ENCODE peak calls at places on chromosomes 6 and 20, in nine cellular contexts. C is transverse colon, Y is breast epithelium, S is HepG2, W is GM23338, E is stomach, M is HL-60, X is suprapubic skin, K is prostate gland. R is an unnamed sample.

GRCh38 chr6:152648090-152648489 is 10.9 kb upstream of the SYNE1 start:
- DNase-seq in M (no peak), W (no peak), Y (no peak), X (no peak), C (no peak), S (no peak), E (no peak), K (no peak), R (no peak)

GRCh38 chr20:16106191-16106849 is 466.9 kb downstream of the KIF16B start:
- DNase-seq in W (no peak), X (no peak), M (no peak), E (no peak), C (no peak), Y (no peak), S (peak; percentile 27), K (no peak), R (no peak)

GRCh38 chr6:14151773-14152172 is 34.2 kb downstream of the CD83 start:
- DNase-seq in E (no peak), C (no peak), X (no peak), W (no peak), S (no peak), K (no peak), M (no peak), Y (no peak), R (no peak)

GRCh38 chr20:33947709-33948295 is 45.9 kb upstream of the RALY start:
- DNase-seq in E (no peak), S (peak; percentile 83), C (peak; percentile 38), K (no peak), Y (no peak), W (peak; percentile 95), M (peak; percentile 89), X (no peak), R (no peak)

GRCh38 chr6:30044630-30045029 is 16.4 kb upstream of the POLR1H start:
- DNase-seq in E (no peak), S (no peak), W (no peak), M (no peak), C (no peak), Y (no peak), K (no peak), X (no peak), R (no peak)

GRCh38 chr6:148835920-148836441 is 89.2 kb downstream of the UST start:
- DNase-seq in K (no peak), Y (no peak), X (no peak), E (no peak), C (no peak), S (no peak), M (no peak), W (no peak), R (no peak)

GRCh38 chr6:29850011-29850553 is 22.5 kb downstream of the HLA-G start:
- DNase-seq in M (no peak), C (peak; percentile 53), K (no peak), W (peak; percentile 62), E (peak; percentile 53), Y (no peak), X (no peak), S (no peak), R (no peak)

GRCh38 chr20:4266183-4266582 is 250.8 kb upstream of the RNF24 start:
- DNase-seq in C (no peak), K (no peak), X (no peak), M (no peak), W (no peak), E (no peak), Y (no peak), S (no peak), R (no peak)

GRCh38 chr6:158060447-158061360 is 79.0 kb downstream of the SYNJ2 start:
- DNase-seq in C (peak; percentile 62), S (no peak), X (peak; percentile 92), E (peak; percentile 72), W (peak; percentile 64), Y (peak; percentile 90), K (peak; percentile 91), M (no peak), R (peak; percentile 73)

GRCh38 chr20:50695144-50695872 is 4.0 kb upstream of the RIPOR3 start:
- DNase-seq in C (no peak), Y (no peak), K (no peak), S (no peak), X (peak; percentile 73), W (no peak), M (no peak), E (no peak), R (no peak)

GRCh38 chr6:4340544-4340943 is 205.2 kb upstream of the ECI2 start:
- DNase-seq in W (no peak), S (no peak), C (no peak), E (no peak), K (no peak), X (no peak), M (no peak), Y (no peak), R (no peak)

GRCh38 chr20:53080969-53081871 is 109.1 kb downstream of the TSHZ2 start:
- DNase-seq in S (peak; percentile 99), W (no peak), K (no peak), X (no peak), E (peak; percentile 65), Y (no peak), C (peak; percentile 20), M (no peak), R (no peak)

GRCh38 chr6:139778113-139778512 is 403.7 kb upstream of the CITED2 start:
- DNase-seq in C (no peak), M (no peak), S (no peak), Y (no peak), W (no peak), X (no peak), K (no peak), E (no peak), R (no peak)

GRCh38 chr6:167907837-167908681 is 81.3 kb downstream of the AFDN start:
- DNase-seq in E (no peak), X (no peak), Y (no peak), S (peak; percentile 51), M (no peak), W (peak; percentile 22), K (peak; percentile 42), C (peak; percentile 38), R (no peak)

GRCh38 chr6:155837474-155837873 is 381.8 kb upstream of the NOX3 start:
- DNase-seq in K (no peak), S (no peak), C (no peak), W (no peak), E (no peak), M (no peak), X (no peak), Y (no peak), R (no peak)

GRCh38 chr6:110731196-110731595 is 84.1 kb downstream of the CDK19 start:
- DNase-seq in K (no peak), S (no peak), W (no peak), Y (no peak), X (no peak), C (no peak), E (no peak), M (no peak), R (no peak)

DNA sequence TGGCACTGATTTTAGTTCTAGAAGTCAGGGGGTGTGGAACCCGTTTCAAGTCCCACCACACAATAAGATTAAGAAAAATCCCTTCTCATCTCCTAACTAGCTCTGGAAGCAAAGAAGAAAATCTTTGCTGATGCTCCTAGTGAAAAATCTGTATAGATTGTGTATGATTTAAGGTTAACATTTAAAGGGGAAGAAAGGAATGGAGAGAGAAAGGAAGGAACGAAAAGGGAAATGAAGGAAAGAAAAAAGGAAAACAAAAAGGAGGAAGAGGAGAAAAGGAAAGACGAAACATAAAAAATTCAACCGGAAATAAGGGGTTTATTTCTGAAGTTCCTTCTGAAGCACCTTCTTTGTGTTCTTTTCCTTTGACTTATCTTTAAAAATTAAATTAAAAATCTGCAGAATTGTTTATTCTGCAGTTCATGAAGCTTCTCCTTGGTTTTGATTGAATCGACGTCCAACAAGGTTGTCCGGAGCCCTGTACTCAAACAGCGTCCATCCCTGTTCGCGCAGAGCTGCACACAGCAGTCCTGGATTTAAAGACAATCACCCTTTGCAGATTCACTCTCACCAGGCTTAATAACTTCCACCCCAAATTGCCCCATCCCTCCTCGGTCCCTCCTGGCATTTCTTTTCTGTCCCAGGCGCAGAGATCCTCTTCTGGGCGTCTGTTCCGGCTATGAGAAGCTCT is 1.6 kb upstream of the TFAP2B start:
- DNase-seq in K (no peak), E (no peak), Y (no peak), S (no peak), W (no peak), X (no peak), C (no peak), M (no peak), R (no peak)
- TF ChIP-seq POLR2AphosphoS5 in K (no peak), E (no peak), Y (no peak), S (no peak), W (no peak), X (no peak), C (no peak), M (no peak), R (no peak)

DNA sequence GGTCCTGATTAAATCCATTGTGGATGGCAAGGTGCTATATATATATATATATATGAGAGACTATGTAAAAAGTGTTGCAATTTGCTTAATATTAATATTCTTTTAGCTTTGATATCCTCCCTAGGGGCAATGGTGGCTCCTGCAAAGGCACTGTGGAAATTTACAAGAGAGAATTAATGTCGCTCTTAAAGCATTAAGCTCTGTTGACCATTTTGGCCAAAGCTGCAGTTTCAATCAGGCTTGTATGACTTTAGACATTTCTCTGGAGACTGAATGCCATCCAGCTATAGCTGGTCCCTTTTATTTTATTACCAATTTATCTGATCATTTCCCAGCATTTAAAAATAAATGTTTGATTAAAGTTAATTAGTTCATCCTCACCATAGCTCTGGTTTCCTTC is 155.3 kb downstream of the JARID2 start:
- DNase-seq in C (no peak), Y (no peak), M (no peak), W (no peak), S (no peak), K (no peak), X (no peak), E (no peak), R (no peak)
- H3K27ac ChIP-seq in C (peak overlapping the region; percentile 63), Y (no peak overlapping the region), M (no peak overlapping the region), W (no peak overlapping the region), S (no peak overlapping the region), K (no peak overlapping the region), X (peak overlapping the region; percentile 5), E (no peak overlapping the region), R (peak overlapping the region; percentile 55)

DNA sequence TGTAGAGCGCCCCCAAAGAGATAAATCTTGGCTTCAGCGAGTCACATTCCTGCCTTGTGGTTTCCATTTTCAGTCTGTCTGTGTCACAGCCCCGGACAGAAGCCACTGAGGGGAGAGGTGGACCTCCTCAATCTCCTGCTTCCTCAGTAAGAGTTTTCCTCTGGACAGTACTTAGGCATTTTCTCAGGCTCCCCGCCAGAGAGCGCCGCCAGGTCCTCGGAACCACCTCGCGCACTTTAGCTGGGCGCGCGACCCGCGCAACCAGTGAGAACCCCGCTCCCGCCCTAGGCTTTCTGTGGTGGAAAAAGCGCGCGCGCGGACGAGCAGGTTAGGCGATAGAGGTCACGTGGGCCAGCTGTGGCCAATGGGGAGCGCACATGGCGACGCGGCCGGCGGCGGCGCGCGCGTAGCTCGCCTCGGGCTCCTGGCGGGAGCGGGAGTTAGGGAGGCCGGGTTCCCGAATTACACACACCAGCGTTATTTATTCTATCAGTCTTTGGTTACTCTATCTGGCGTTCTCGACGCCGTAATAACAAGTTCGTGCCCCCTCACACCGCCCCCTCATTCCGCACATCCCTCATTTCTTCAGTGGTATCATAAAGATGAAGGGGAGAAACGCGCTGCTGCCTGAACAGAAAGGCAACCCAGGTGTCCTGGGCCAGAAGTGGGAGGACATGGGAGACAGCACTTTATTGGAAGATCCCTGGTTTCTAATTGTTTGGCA is 19.4 kb downstream of the PXT1 start:
- DNase-seq in W (peak; percentile 100), Y (peak; percentile 98), E (peak; percentile 99), C (peak; percentile 99), K (peak; percentile 99), S (peak; percentile 98), M (peak; percentile 96), X (peak; percentile 99), R (peak; percentile 99)
- H3K4me3 ChIP-seq in W (peak overlapping the region; percentile 62), Y (peak overlapping the region; percentile 58), E (peak overlapping the region; percentile 56), C (peak overlapping the region; percentile 47), K (peak overlapping the region; percentile 55), S (peak overlapping the region; percentile 71), M (peak overlapping the region; percentile 52), X (peak overlapping the region; percentile 62), R (peak overlapping the region; percentile 42)

GRCh38 chr20:48892049-48892470 is 29.5 kb upstream of the ARFGEF2 start:
- DNase-seq in E (no peak), S (no peak), C (no peak), W (no peak), M (no peak), K (no peak), X (no peak), Y (no peak), R (no peak)
- TF ChIP-seq POLR2AphosphoS5 in E (no peak), S (no peak), C (no peak), W (no peak), M (no peak), K (no peak), X (no peak), Y (no peak), R (no peak)

R was measured in spleen.